ENCODE peak calls at places on chromosome 10, in ten cellular contexts. H is neural progenitor cell; C is activated CD4-positive, alpha-beta T cell treated with anti-CD3 and anti-CD28 coated beads, Interleukin-2, amount 50 U/mL, for 1 hour; Y is A549; P is body of pancreas; O is T-helper 9 cell; F is mesendoderm; X is transverse colon; J is Panc1; Z is fibroblast of pulmonary artery. K is an unnamed sample.

GRCh38 chr10:117546020-117546629 is 3.6 kb downstream of the EMX2 start:
- DNase-seq in H (no peak), C (no peak), Y (no peak), P (no peak), O (no peak), F (peak), X (no peak), J (no peak), Z (no peak), K (no peak)

GRCh38 chr10:86410542-86411124 is 44.0 kb upstream of the GRID1 start:
- DNase-seq in H (no peak), C (no peak), Y (peak), P (peak), O (no peak), F (no peak), X (no peak), J (no peak), Z (peak), K (peak)

GRCh38 chr10:62917475-62918238 is 101.5 kb upstream of the EGR2 start:
- DNase-seq in H (no peak), C (no peak), Y (no peak), P (no peak), O (no peak), F (no peak), X (no peak), J (no peak), Z (peak), K (no peak)

GRCh38 chr10:63711866-63712716 is 190.9 kb downstream of the REEP3 start:
- DNase-seq in H (no peak), C (no peak), Y (peak), P (peak), O (no peak), F (peak), X (peak), J (peak), Z (peak), K (peak)

GRCh38 chr10:3014968-3015367 is 52.4 kb upstream of the PFKP start:
- DNase-seq in H (no peak), C (no peak), Y (no peak), P (no peak), O (no peak), F (no peak), X (peak), J (no peak), Z (peak), K (no peak)

GRCh38 chr10:51876979-51877378 is 177.6 kb upstream of the CSTF2T start:
- DNase-seq in H (no peak), C (no peak), Y (no peak), P (no peak), O (no peak), F (peak), X (no peak), J (no peak), Z (no peak), K (no peak)

GRCh38 chr10:53025172-53025651 is 252.6 kb upstream of the MBL2 start:
- DNase-seq in H (no peak), C (no peak), Y (no peak), P (no peak), O (no peak), F (no peak), X (no peak), J (no peak), Z (peak), K (no peak)

GRCh38 chr10:29496341-29497162 is 138.2 kb downstream of the SVIL start:
- DNase-seq in H (peak), C (peak), Y (peak), P (peak), O (peak), F (peak), X (peak), J (no peak), Z (peak), K (no peak)

GRCh38 chr10:17651891-17652290 is 7.9 kb downstream of the STAM start:
- DNase-seq in H (no peak), C (no peak), Y (no peak), P (no peak), O (no peak), F (no peak), X (no peak), J (no peak), Z (no peak), K (no peak)

GRCh38 chr10:107232013-107232412 is 67.5 kb upstream of the SORCS1 start:
- DNase-seq in H (no peak), C (no peak), Y (no peak), P (no peak), O (no peak), F (no peak), X (no peak), J (no peak), Z (no peak), K (no peak)

K was measured in non-pigmented ciliary epithelial cell.